ENCODE peak calls at places on chromosomes 12 and 14, in ten cellular contexts. G, E, Z, T, Y, X, M, O, B and J are unnamed samples.

GRCh38 chr14:22384974-22385526 is 204.0 kb downstream of the DAD1 start:
- DNase-seq in G (no peak), E (no peak), Z (no peak), T (no peak), Y (no peak), X (no peak), M (no peak), O (no peak), B (no peak), J (no peak)

GRCh38 chr14:22668417-22668816 is 24.3 kb upstream of the OR6J1 start:
- DNase-seq in G (no peak), E (no peak), Z (no peak), T (no peak), Y (peak; percentile 71), X (no peak), M (peak; percentile 91), O (no peak), B (no peak), J (no peak)

GRCh38 chr14:97177016-97177415 is 379.8 kb downstream of the VRK1 start:
- DNase-seq in G (peak; percentile 18), E (no peak), Z (peak; percentile 29), T (no peak), Y (no peak), X (no peak), M (no peak), O (no peak), B (no peak), J (no peak)

GRCh38 chr14:52446355-52446754 is 106.0 kb downstream of the TXNDC16 start:
- DNase-seq in G (peak; percentile 15), E (no peak), Z (no peak), T (no peak), Y (no peak), X (no peak), M (no peak), O (no peak), B (no peak), J (no peak)

GRCh38 chr14:71384007-71384605 is 476.8 kb downstream of the PCNX1 start:
- DNase-seq in G (no peak), E (no peak), Z (no peak), T (no peak), Y (no peak), X (no peak), M (no peak), O (no peak), B (no peak), J (no peak)

GRCh38 chr12:57803317-57803893 is 15.1 kb downstream of the AVIL start:
- DNase-seq in G (peak; percentile 23), E (no peak), Z (peak; percentile 16), T (no peak), Y (peak; percentile 62), X (peak; percentile 16), M (peak; percentile 63), O (no peak), B (peak; percentile 50), J (peak; percentile 59)

GRCh38 chr14:64766430-64767151 is 62.4 kb downstream of the PLEKHG3 start:
- DNase-seq in G (no peak), E (no peak), Z (no peak), T (no peak), Y (no peak), X (no peak), M (no peak), O (no peak), B (no peak), J (no peak)

GRCh38 chr12:85016423-85016822 is 19.7 kb downstream of the TSPAN19 start:
- DNase-seq in G (peak; percentile 23), E (no peak), Z (no peak), T (no peak), Y (peak; percentile 93), X (peak; percentile 68), M (peak; percentile 99), O (no peak), B (no peak), J (no peak)

GRCh38 chr12:124544311-124544970 is 23.0 kb downstream of the NCOR2 start:
- DNase-seq in G (no peak), E (no peak), Z (no peak), T (no peak), Y (no peak), X (no peak), M (no peak), O (no peak), B (no peak), J (peak; percentile 33)

GRCh38 chr12:124543591-124544310 is 23.7 kb downstream of the NCOR2 start:
- DNase-seq in G (no peak), E (no peak), Z (no peak), T (no peak), Y (peak; percentile 44), X (no peak), M (no peak), O (peak; percentile 77), B (no peak), J (peak; percentile 38)

GRCh38 chr12:124542021-124542941 is 25.1 kb downstream of the NCOR2 start:
- DNase-seq in G (no peak), E (no peak), Z (no peak), T (no peak), Y (no peak), X (no peak), M (no peak), O (peak; percentile 79), B (no peak), J (no peak)

GRCh38 chr12:124544983-124545382 is 22.4 kb downstream of the NCOR2 start:
- DNase-seq in G (no peak), E (no peak), Z (no peak), T (no peak), Y (no peak), X (no peak), M (no peak), O (no peak), B (no peak), J (no peak)

DNA sequence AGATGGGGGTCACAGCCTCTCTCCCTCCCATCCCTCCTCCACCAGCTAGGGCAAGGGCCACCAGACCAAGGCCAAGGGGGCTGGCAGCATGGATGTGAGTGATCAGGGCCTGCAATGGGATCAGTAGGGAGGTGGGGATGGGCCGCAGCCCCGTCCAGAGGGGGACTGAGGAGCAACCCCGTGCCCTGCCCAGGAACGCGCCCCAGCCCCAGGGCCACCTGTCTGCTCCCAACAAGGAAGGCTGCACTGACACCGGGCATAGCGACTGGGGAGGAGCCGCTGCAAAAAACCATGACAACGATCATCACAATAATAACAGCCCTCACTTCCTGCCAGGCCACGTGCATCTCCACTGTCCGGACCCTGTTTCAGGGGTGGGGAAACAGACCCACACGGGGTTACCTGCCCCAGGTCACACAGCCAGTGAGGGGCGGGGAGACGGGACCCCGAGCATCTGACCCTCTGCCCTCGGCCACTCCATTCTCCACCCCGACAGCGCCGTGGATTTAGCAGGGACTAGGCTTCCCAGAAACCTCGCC is 24.3 kb downstream of the NCOR2 start:
- DNase-seq in G (no peak), E (peak; percentile 72), Z (no peak), T (no peak), Y (no peak), X (no peak), M (peak; percentile 53), O (no peak), B (no peak), J (peak; percentile 39)
- TF ChIP-seq CTCF in G (no peak), E (no peak), Z (no peak), T (no peak), Y (no peak), X (no peak), M (no peak), O (no peak), B (no peak), J (no peak)

GRCh38 chr12:120358412-120359158 is 10.4 kb downstream of the MSI1 start:
- DNase-seq in G (no peak), E (no peak), Z (no peak), T (no peak), Y (no peak), X (no peak), M (no peak), O (no peak), B (no peak), J (peak; percentile 39)
- TF ChIP-seq CTCF in G (peak; percentile 63), E (no peak), Z (no peak), T (no peak), Y (no peak), X (no peak), M (no peak), O (no peak), B (no peak), J (no peak)

DNA sequence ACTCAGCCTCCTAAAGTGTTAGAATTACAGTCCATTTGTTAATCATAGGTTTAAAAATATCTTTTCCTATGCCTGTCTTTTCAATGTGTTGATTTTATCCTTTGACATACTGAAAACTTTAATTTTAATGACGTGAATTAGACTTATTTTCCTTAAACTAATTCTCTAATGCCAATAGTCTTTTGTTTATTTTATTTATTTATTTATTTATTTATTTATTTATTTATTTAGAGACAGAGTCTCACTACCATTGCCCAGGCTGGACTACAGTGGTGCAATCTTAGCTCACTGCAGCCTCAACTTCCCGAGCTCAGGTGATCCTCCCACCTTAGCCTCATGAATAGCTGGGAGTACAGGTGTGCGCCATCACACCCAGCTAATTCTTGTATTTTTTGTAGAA is 694.5 kb downstream of the TRHDE start:
- DNase-seq in G (no peak), E (no peak), Z (no peak), T (no peak), Y (no peak), X (no peak), M (no peak), O (no peak), B (no peak), J (no peak)
- TF ChIP-seq CTCF in G (no peak), E (no peak), Z (no peak), T (no peak), Y (no peak), X (no peak), M (no peak), O (no peak), B (no peak), J (no peak)

DNA sequence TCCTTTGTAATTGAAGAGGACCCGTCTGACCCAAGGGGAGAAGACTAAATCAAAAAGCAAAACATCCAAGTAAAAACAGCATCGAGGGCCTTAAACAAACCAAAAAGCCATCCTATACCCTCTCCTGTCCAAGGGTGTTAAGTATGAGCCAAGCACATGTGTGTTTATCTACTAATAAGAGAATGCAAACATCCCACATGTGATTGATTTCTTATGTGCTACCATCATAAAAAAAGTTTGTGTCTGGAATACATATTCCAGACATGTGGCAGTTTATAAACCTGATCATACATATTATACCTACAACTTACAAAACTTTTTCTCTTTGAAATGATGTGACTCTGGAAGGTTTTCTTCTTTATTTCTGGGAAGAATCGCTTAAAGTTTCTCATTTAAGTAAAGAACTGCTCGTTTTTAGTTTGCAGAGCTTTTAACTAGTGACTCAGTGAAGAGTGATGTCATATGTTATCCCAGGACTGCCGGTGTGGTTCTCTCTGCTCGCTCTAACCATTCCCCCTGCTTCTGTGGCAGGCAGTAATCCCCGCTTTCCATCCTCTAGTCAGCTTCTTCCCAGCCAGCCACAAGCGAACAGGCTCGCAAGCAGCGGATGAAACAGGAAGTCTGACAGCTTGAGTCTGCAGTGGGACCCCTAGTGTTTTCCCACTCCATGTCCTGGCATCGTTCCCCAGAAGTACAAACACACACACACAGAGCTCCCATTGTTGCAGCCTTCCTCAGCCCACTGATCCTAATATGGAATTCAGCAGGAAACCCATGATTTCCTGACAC is 431 bp upstream of the RHOJ start:
- DNase-seq in G (peak; percentile 90), E (no peak), Z (no peak), T (peak; percentile 36), Y (peak; percentile 98), X (peak; percentile 97), M (peak; percentile 96), O (no peak), B (peak; percentile 79), J (peak; percentile 59)
- TF ChIP-seq CTCF in G (peak; percentile 64), E (no peak), Z (no peak), T (no peak), Y (peak; percentile 1), X (peak; percentile 26), M (no peak), O (no peak), B (peak; percentile 45), J (peak; percentile 10)